ENCODE peak calls at places on chromosome X, in eight cellular contexts. I is lower leg skin, D is NB4, S is IMR-90, B is tibial nerve, F is ovary, W is uterus, C is adrenal gland. R is an unnamed sample.

GRCh38 chrX:104254442-104255115 is at the start of gene ESX1:
- DNase-seq in I (no peak), D (no peak), S (no peak), B (no peak), F (no peak), W (no peak), C (no peak), R (peak)

GRCh38 chrX:41047878-41048534 is 37.2 kb upstream of the USP9X start:
- DNase-seq in I (no peak), D (no peak), S (no peak), B (no peak), F (no peak), W (no peak), C (no peak), R (peak)

GRCh38 chrX:68511255-68511654 is 12.4 kb downstream of the YIPF6 start:
- DNase-seq in I (peak), D (peak), S (peak), B (peak), F (no peak), W (no peak), C (peak), R (peak)

GRCh38 chrX:137432609-137433008 is 133.3 kb upstream of the ZIC3 start:
- DNase-seq in I (no peak), D (peak), S (no peak), B (no peak), F (no peak), W (no peak), C (no peak), R (peak)

GRCh38 chrX:13598877-13599276 is 29.5 kb downstream of the EGFL6 start:
- DNase-seq in I (no peak), D (peak), S (peak), B (no peak), F (no peak), W (no peak), C (no peak), R (peak)

GRCh38 chrX:42967681-42968080 is 189.7 kb upstream of the PPP1R2C start:
- DNase-seq in I (no peak), D (no peak), S (no peak), B (no peak), F (no peak), W (no peak), C (no peak), R (no peak)

GRCh38 chrX:38988301-38988700 is 187.0 kb downstream of the MID1IP1 start:
- DNase-seq in I (no peak), D (no peak), S (no peak), B (no peak), F (no peak), W (no peak), C (no peak), R (no peak)

GRCh38 chrX:82224961-82225360 is 1023.1 kb downstream of the SH3BGRL start:
- DNase-seq in I (no peak), D (no peak), S (no peak), B (no peak), F (no peak), W (no peak), C (no peak), R (no peak)

GRCh38 chrX:151779258-151779657 is 44.7 kb downstream of the CNGA2 start:
- DNase-seq in I (no peak), D (no peak), S (no peak), B (no peak), F (no peak), W (no peak), C (no peak), R (no peak)

GRCh38 chrX:142999209-142999720 is 26.5 kb upstream of the SPANXN4 start:
- DNase-seq in I (no peak), D (no peak), S (no peak), B (no peak), F (no peak), W (no peak), C (no peak), R (no peak)

GRCh38 chrX:151754042-151754419 is 19.5 kb downstream of the CNGA2 start:
- DNase-seq in I (peak), D (no peak), S (peak), B (no peak), F (no peak), W (peak), C (no peak), R (no peak)

GRCh38 chrX:38080808-38081207 is 74.5 kb downstream of the SYTL5 start:
- DNase-seq in I (no peak), D (no peak), S (peak), B (no peak), F (no peak), W (no peak), C (no peak), R (no peak)

GRCh38 chrX:53288173-53288572 is 6.8 kb upstream of the IQSEC2 start:
- DNase-seq in I (no peak), D (peak), S (no peak), B (no peak), F (no peak), W (peak), C (peak), R (no peak)

GRCh38 chrX:1112321-1112720 is 100.1 kb downstream of the CRLF2 start:
- DNase-seq in I (no peak), D (no peak), S (no peak), B (no peak), F (no peak), W (no peak), C (no peak), R (no peak)

GRCh38 chrX:149720021-149720689 is 8.3 kb downstream of the MAGEA11 start:
- DNase-seq in I (no peak), D (no peak), S (no peak), B (no peak), F (no peak), W (no peak), C (no peak), R (peak)

GRCh38 chrX:12441376-12442128 is 303.3 kb downstream of the FRMPD4 start:
- DNase-seq in I (no peak), D (no peak), S (peak), B (peak), F (no peak), W (no peak), C (no peak), R (no peak)

GRCh38 chrX:53332204-53332603 is 50.8 kb upstream of the IQSEC2 start:
- DNase-seq in I (no peak), D (no peak), S (no peak), B (no peak), F (no peak), W (no peak), C (no peak), R (no peak)

GRCh38 chrX:150573702-150574101 is 5.3 kb downstream of the MTM1 start:
- DNase-seq in I (no peak), D (no peak), S (no peak), B (no peak), F (no peak), W (no peak), C (no peak), R (no peak)

GRCh38 chrX:53287493-53288138 is 6.2 kb upstream of the IQSEC2 start:
- DNase-seq in I (peak), D (peak), S (peak), B (peak), F (peak), W (peak), C (peak), R (no peak)

GRCh38 chrX:108312938-108313337 is 125.3 kb downstream of the COL4A6 start:
- DNase-seq in I (peak), D (no peak), S (peak), B (no peak), F (no peak), W (peak), C (no peak), R (no peak)

GRCh38 chrX:23742174-23742692 is 843 bp downstream of the ACOT9 start:
- DNase-seq in I (peak), D (peak), S (peak), B (peak), F (peak), W (peak), C (peak), R (peak)

GRCh38 chrX:48966796-48967579 is 4.7 kb downstream of the KCND1 start:
- DNase-seq in I (no peak), D (no peak), S (peak), B (no peak), F (no peak), W (no peak), C (no peak), R (no peak)

GRCh38 chrX:151596282-151596681 is 32.8 kb downstream of the PASD1 start:
- DNase-seq in I (no peak), D (peak), S (no peak), B (no peak), F (no peak), W (no peak), C (no peak), R (no peak)

GRCh38 chrX:45849261-45849660 is 648.6 kb upstream of the DIPK2B start:
- DNase-seq in I (no peak), D (peak), S (peak), B (no peak), F (no peak), W (no peak), C (no peak), R (peak)

GRCh38 chrX:48782795-48783194 is 3.6 kb upstream of the GATA1 start:
- DNase-seq in I (no peak), D (no peak), S (no peak), B (no peak), F (no peak), W (no peak), C (no peak), R (peak)

GRCh38 chrX:149871940-149872339 is 9.0 kb upstream of the MAGEA8 start:
- DNase-seq in I (no peak), D (peak), S (no peak), B (no peak), F (no peak), W (no peak), C (no peak), R (peak)

GRCh38 chrX:23434356-23434884 is 99.8 kb downstream of the PTCHD1 start:
- DNase-seq in I (peak), D (no peak), S (peak), B (peak), F (peak), W (peak), C (peak), R (no peak)

GRCh38 chrX:74242050-74242449 is 61.9 kb upstream of the ZCCHC13 start:
- DNase-seq in I (no peak), D (no peak), S (peak), B (no peak), F (no peak), W (no peak), C (no peak), R (no peak)

GRCh38 chrX:77628294-77629025 is 157.6 kb downstream of the ATRX start:
- DNase-seq in I (no peak), D (peak), S (no peak), B (no peak), F (no peak), W (no peak), C (no peak), R (peak)

GRCh38 chrX:47151428-47151827 is 6.4 kb downstream of the RBM10 start:
- DNase-seq in I (no peak), D (no peak), S (no peak), B (no peak), F (no peak), W (no peak), C (no peak), R (no peak)

GRCh38 chrX:111736571-111736970 is 55.6 kb downstream of the ALG13 start:
- DNase-seq in I (no peak), D (no peak), S (no peak), B (no peak), F (no peak), W (no peak), C (no peak), R (no peak)

DNA sequence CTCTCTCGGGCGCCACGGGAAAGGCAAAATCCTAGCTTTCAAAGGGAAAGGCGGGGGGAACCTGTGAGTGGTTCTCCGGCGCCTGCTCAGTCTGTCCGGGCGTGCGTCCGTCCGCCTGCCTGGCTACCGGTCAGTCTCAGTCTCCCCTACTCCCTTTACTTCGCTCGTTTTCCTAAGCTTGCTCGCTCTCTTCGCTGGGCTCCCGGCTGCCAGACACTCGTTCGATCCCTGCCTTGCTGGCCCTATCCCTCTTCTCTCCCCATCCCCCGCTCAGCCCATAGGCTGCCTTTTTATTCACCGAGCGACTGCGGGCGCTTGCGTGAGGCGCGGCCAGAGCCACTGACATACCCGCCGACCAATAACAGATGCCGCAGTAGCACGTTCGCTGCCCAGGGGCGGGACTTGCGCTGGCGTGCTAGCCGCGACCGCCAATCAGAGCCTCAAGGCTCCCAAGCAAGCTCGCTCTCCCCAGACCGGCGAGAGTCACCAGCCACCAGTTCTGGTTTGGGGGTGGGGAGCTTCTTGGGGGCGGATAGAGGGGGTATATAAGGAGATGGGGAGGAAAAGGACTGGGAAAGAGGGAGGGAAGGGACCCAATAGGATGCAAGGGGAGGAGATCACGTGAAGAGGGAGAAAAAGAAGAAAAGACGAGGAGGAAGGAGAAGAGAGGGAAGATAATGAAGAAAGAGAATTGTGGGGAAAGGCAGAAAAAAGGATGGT is 30.0 kb downstream of the ARHGEF9 start:
- DNase-seq in I (peak), D (peak), S (peak), B (peak), F (peak), W (peak), C (peak), R (peak)
- TF ChIP-seq POLR2A in I (no peak), D (peak), S (peak), B (peak), F (peak), W (peak), C (peak), R (peak)

GRCh38 chrX:11427082-11428033 is 134.1 kb downstream of the AMELX start:
- DNase-seq in I (peak), D (no peak), S (no peak), B (peak), F (peak), W (peak), C (peak), R (peak)
- TF ChIP-seq POLR2A in I (no peak), D (no peak), S (no peak), B (no peak), F (no peak), W (no peak), C (no peak), R (peak)

GRCh38 chrX:17737707-17738001 is 361 bp downstream of the SCML1 start:
- DNase-seq in I (no peak), D (no peak), S (no peak), B (no peak), F (no peak), W (no peak), C (no peak), R (no peak)
- TF ChIP-seq POLR2A in I (no peak), D (no peak), S (no peak), B (no peak), F (no peak), W (no peak), C (no peak), R (no peak)

GRCh38 chrX:70289793-70290770 is at the start of the genes KIF4A and PDZD11:
- DNase-seq in I (peak), D (peak), S (peak), B (peak), F (peak), W (peak), C (peak), R (peak)
- TF ChIP-seq POLR2A in I (no peak), D (peak), S (peak), B (no peak), F (no peak), W (no peak), C (no peak), R (peak)

GRCh38 chrX:130093271-130093670 is 17.0 kb downstream of the ELF4 start:
- DNase-seq in I (no peak), D (no peak), S (no peak), B (no peak), F (no peak), W (no peak), C (no peak), R (no peak)

GRCh38 chrX:130095249-130095648 is 15.0 kb downstream of the ELF4 start:
- DNase-seq in I (no peak), D (no peak), S (no peak), B (no peak), F (peak), W (no peak), C (no peak), R (no peak)

GRCh38 chrX:130086414-130087207 is 23.7 kb downstream of the ELF4 start:
- DNase-seq in I (no peak), D (peak), S (no peak), B (no peak), F (no peak), W (no peak), C (no peak), R (no peak)

GRCh38 chrX:130094712-130095111 is 15.6 kb downstream of the ELF4 start:
- DNase-seq in I (no peak), D (no peak), S (no peak), B (no peak), F (peak), W (no peak), C (no peak), R (no peak)

DNA sequence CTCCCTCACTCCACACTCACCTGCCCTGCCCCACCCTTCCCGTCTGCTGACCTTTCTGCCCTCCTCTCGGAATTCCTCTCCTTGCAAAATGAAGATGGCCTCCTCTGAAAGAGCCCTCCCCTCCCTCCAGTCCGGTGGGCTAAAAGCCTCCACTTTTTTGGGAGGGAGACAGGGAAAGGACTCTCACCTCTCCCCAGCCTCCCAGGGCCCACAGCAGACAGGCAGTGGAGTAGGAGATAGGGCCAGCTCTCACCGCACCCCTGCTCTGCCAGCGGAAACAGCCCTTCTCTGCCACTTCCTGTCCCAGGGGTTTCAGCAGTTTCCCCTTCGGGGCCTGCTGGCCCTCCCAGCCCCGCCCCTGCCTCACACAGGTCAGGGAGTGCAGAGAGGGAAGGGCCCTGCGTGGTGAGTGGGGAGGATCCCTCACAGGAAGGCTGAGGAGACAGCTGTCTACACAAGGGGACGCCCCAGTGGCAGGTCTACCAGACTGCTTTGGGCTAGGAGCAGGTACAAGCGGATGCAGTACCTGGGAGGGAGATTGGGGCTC is 18.2 kb downstream of the ELF4 start:
- DNase-seq in I (no peak), D (peak), S (no peak), B (no peak), F (no peak), W (no peak), C (no peak), R (peak)
- TF ChIP-seq POLR2A in I (no peak), D (no peak), S (no peak), B (no peak), F (no peak), W (no peak), C (no peak), R (no peak)

GRCh38 chrX:152831391-152831790 is 528 bp downstream of the NSDHL start:
- DNase-seq in I (no peak), D (no peak), S (no peak), B (no peak), F (no peak), W (no peak), C (no peak), R (peak)

GRCh38 chrX:152833378-152833777 is 2.5 kb downstream of the NSDHL start:
- DNase-seq in I (no peak), D (no peak), S (no peak), B (no peak), F (no peak), W (no peak), C (no peak), R (no peak)

GRCh38 chrX:152824841-152825374 is 5.6 kb downstream of the CETN2 start:
- DNase-seq in I (no peak), D (no peak), S (peak), B (no peak), F (no peak), W (no peak), C (no peak), R (no peak)

GRCh38 chrX:152832520-152832919 is 1.7 kb downstream of the NSDHL start:
- DNase-seq in I (no peak), D (no peak), S (no peak), B (no peak), F (no peak), W (no peak), C (no peak), R (no peak)

GRCh38 chrX:152830312-152831305 is at the start of the genes CETN2 and NSDHL:
- DNase-seq in I (peak), D (peak), S (peak), B (peak), F (peak), W (peak), C (peak), R (peak)
- TF ChIP-seq POLR2A in I (no peak), D (peak), S (peak), B (no peak), F (no peak), W (no peak), C (peak), R (peak)

GRCh38 chrX:101051549-101052302 is at the start of gene TRMT2B:
- DNase-seq in I (peak), D (peak), S (peak), B (peak), F (peak), W (peak), C (peak), R (peak)
- TF ChIP-seq POLR2A in I (no peak), D (peak), S (no peak), B (no peak), F (no peak), W (no peak), C (peak), R (peak)

DNA sequence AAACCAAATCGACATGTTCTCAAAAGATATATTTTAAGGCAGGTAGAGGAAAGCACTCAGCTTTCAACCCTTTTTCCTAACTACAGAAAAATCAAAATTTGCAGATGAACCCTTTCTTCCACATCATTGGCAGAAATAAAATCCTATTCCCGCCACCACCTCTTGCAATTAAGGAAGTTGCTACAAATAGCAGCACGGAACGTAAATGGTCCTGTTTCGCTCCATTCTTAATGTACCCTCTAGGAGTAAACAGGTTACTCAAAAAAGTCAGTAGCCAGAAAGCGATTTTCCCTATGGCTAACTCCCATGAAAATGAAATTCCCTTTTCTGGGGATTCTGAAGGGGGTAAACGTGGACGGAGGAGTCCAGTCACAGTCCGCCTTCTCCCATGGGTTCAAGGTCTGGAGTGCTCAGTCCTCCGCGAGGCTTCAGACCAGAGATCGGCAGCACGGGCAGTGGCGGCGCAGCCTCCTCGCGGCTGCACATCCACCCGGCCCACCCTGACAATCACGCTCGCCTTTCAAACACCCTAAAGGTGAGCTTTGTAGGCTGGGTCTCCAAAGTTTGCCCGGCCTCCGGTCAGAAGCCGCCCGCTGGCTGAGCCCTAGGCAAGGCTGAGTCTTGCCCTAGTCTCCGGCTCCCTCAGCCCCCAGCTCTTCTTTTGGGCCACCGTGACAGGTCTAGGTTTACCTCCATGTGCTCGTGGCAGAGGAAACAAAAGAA is 1.8 kb downstream of the ATP11C start:
- DNase-seq in I (no peak), D (peak), S (no peak), B (peak), F (no peak), W (no peak), C (peak), R (peak)
- TF ChIP-seq POLR2A in I (no peak), D (no peak), S (no peak), B (no peak), F (no peak), W (no peak), C (no peak), R (no peak)

GRCh38 chrX:65702956-65703355 is 35.5 kb downstream of the MSN start:
- DNase-seq in I (no peak), D (no peak), S (no peak), B (no peak), F (no peak), W (no peak), C (no peak), R (no peak)
- TF ChIP-seq POLR2A in I (no peak), D (no peak), S (no peak), B (no peak), F (no peak), W (no peak), C (no peak), R (no peak)